ENCODE peak calls at places on chromosomes 2 and 18, in seven cellular contexts. One of them, this sample, is unnamed.

GRCh38 chr2:73759287-73759764 is 20.6 kb downstream of the DUSP11 start:
- DNase-seq in SK-N-SH: no peak
- DNase-seq in HepG2: no peak
- DNase-seq in HCT116: no peak
- DNase-seq in K562: no peak
- DNase-seq in GM12878: no peak
- DNase-seq in H1: no peak
- DNase-seq in this sample: no peak

GRCh38 chr18:456361-456821 is 44.1 kb downstream of the COLEC12 start:
- DNase-seq in SK-N-SH: no peak
- DNase-seq in HepG2: no peak
- DNase-seq in HCT116: no peak
- DNase-seq in K562: no peak
- DNase-seq in GM12878: no peak
- DNase-seq in H1: no peak
- DNase-seq in this sample: no peak

GRCh38 chr2:1855150-1855549 is 110.8 kb upstream of the PXDN start:
- DNase-seq in SK-N-SH: peak; percentile 91
- DNase-seq in HepG2: no peak
- DNase-seq in HCT116: no peak
- DNase-seq in K562: no peak
- DNase-seq in GM12878: no peak
- DNase-seq in H1: peak; percentile 69
- DNase-seq in this sample: no peak

GRCh38 chr2:241569831-241570281 is 11.3 kb downstream of the BOK start:
- DNase-seq in SK-N-SH: peak; percentile 14
- DNase-seq in HepG2: no peak
- DNase-seq in HCT116: no peak
- DNase-seq in K562: no peak
- DNase-seq in GM12878: no peak
- DNase-seq in H1: no peak
- DNase-seq in this sample: no peak

GRCh38 chr2:65393743-65394422 is 38.5 kb downstream of the SPRED2 start:
- DNase-seq in SK-N-SH: no peak
- DNase-seq in HepG2: no peak
- DNase-seq in HCT116: no peak
- DNase-seq in K562: no peak
- DNase-seq in GM12878: no peak
- DNase-seq in H1: no peak
- DNase-seq in this sample: no peak

GRCh38 chr2:42801388-42801787 is 9.0 kb upstream of the HAAO start:
- DNase-seq in SK-N-SH: no peak
- DNase-seq in HepG2: no peak
- DNase-seq in HCT116: no peak
- DNase-seq in K562: no peak
- DNase-seq in GM12878: no peak
- DNase-seq in H1: no peak
- DNase-seq in this sample: no peak

GRCh38 chr2:207812058-207812857 is 42.6 kb upstream of the FZD5 start:
- DNase-seq in SK-N-SH: no peak
- DNase-seq in HepG2: no peak
- DNase-seq in HCT116: no peak
- DNase-seq in K562: no peak
- DNase-seq in GM12878: no peak
- DNase-seq in H1: no peak
- DNase-seq in this sample: no peak

GRCh38 chr2:39728941-39729351 is 50.1 kb downstream of the THUMPD2 start:
- DNase-seq in SK-N-SH: peak; percentile 46
- DNase-seq in HepG2: peak; percentile 58
- DNase-seq in HCT116: peak; percentile 2
- DNase-seq in K562: peak; percentile 46
- DNase-seq in GM12878: no peak
- DNase-seq in H1: peak; percentile 69
- DNase-seq in this sample: peak; percentile 45

GRCh38 chr2:98917031-98917459 is 19.0 kb downstream of the CRACDL start:
- DNase-seq in SK-N-SH: no peak
- DNase-seq in HepG2: no peak
- DNase-seq in HCT116: peak; percentile 8
- DNase-seq in K562: no peak
- DNase-seq in GM12878: no peak
- DNase-seq in H1: no peak
- DNase-seq in this sample: no peak

GRCh38 chr18:2515408-2515807 is 55.9 kb downstream of the METTL4 start:
- DNase-seq in SK-N-SH: no peak
- DNase-seq in HepG2: no peak
- DNase-seq in HCT116: peak; percentile 21
- DNase-seq in K562: no peak
- DNase-seq in GM12878: no peak
- DNase-seq in H1: no peak
- DNase-seq in this sample: no peak

GRCh38 chr2:5111581-5111980 is 580.6 kb upstream of the SOX11 start:
- DNase-seq in SK-N-SH: peak; percentile 52
- DNase-seq in HepG2: no peak
- DNase-seq in HCT116: no peak
- DNase-seq in K562: no peak
- DNase-seq in GM12878: no peak
- DNase-seq in H1: no peak
- DNase-seq in this sample: peak; percentile 52

GRCh38 chr2:120830096-120830830 is 94.6 kb downstream of the GLI2 start:
- DNase-seq in SK-N-SH: no peak
- DNase-seq in HepG2: no peak
- DNase-seq in HCT116: no peak
- DNase-seq in K562: no peak
- DNase-seq in GM12878: no peak
- DNase-seq in H1: no peak
- DNase-seq in this sample: no peak

GRCh38 chr2:113251118-113251517 is 27.6 kb downstream of the PAX8 start:
- DNase-seq in SK-N-SH: no peak
- DNase-seq in HepG2: no peak
- DNase-seq in HCT116: no peak
- DNase-seq in K562: peak; percentile 60
- DNase-seq in GM12878: no peak
- DNase-seq in H1: no peak
- DNase-seq in this sample: no peak

GRCh38 chr2:240411261-240412160 is 24.0 kb upstream of the GPC1 start:
- DNase-seq in SK-N-SH: no peak
- DNase-seq in HepG2: no peak
- DNase-seq in HCT116: no peak
- DNase-seq in K562: no peak
- DNase-seq in GM12878: no peak
- DNase-seq in H1: no peak
- DNase-seq in this sample: no peak

GRCh38 chr2:184628051-184628450 is 29.7 kb downstream of the ZNF804A start:
- DNase-seq in SK-N-SH: no peak
- DNase-seq in HepG2: no peak
- DNase-seq in HCT116: no peak
- DNase-seq in K562: no peak
- DNase-seq in GM12878: no peak
- DNase-seq in H1: no peak
- DNase-seq in this sample: no peak

GRCh38 chr2:218081695-218082094 is 12.6 kb downstream of the RUFY4 start:
- DNase-seq in SK-N-SH: no peak
- DNase-seq in HepG2: no peak
- DNase-seq in HCT116: no peak
- DNase-seq in K562: no peak
- DNase-seq in GM12878: no peak
- DNase-seq in H1: no peak
- DNase-seq in this sample: no peak

GRCh38 chr2:42118759-42119569 is 50.2 kb upstream of the EML4 start:
- DNase-seq in SK-N-SH: no peak
- DNase-seq in HepG2: no peak
- DNase-seq in HCT116: no peak
- DNase-seq in K562: no peak
- DNase-seq in GM12878: no peak
- DNase-seq in H1: no peak
- DNase-seq in this sample: no peak

GRCh38 chr2:177174456-177174855 is 38.1 kb upstream of the HNRNPA3 start:
- DNase-seq in SK-N-SH: no peak
- DNase-seq in HepG2: no peak
- DNase-seq in HCT116: no peak
- DNase-seq in K562: no peak
- DNase-seq in GM12878: no peak
- DNase-seq in H1: no peak
- DNase-seq in this sample: no peak

GRCh38 chr18:12046046-12046750 is 47.4 kb upstream of the ANKRD62 start:
- DNase-seq in SK-N-SH: no peak
- DNase-seq in HepG2: peak; percentile 21
- DNase-seq in HCT116: no peak
- DNase-seq in K562: no peak
- DNase-seq in GM12878: no peak
- DNase-seq in H1: no peak
- DNase-seq in this sample: no peak

GRCh38 chr2:241892299-241893137 is 23.0 kb downstream of the RTP5 start:
- DNase-seq in SK-N-SH: peak; percentile 78
- DNase-seq in HepG2: no peak
- DNase-seq in HCT116: no peak
- DNase-seq in K562: peak; percentile 88
- DNase-seq in GM12878: no peak
- DNase-seq in H1: no peak
- DNase-seq in this sample: peak; percentile 42

GRCh38 chr2:73085691-73086090 is 14.2 kb upstream of the SFXN5 start:
- DNase-seq in SK-N-SH: peak; percentile 88
- DNase-seq in HepG2: peak; percentile 74
- DNase-seq in HCT116: no peak
- DNase-seq in K562: peak; percentile 82
- DNase-seq in GM12878: no peak
- DNase-seq in H1: peak; percentile 96
- DNase-seq in this sample: peak; percentile 67

GRCh38 chr2:143282684-143283083 is 153.5 kb downstream of the ARHGAP15 start:
- DNase-seq in SK-N-SH: no peak
- DNase-seq in HepG2: no peak
- DNase-seq in HCT116: no peak
- DNase-seq in K562: no peak
- DNase-seq in GM12878: no peak
- DNase-seq in H1: peak; percentile 77
- DNase-seq in this sample: no peak

GRCh38 chr2:165898381-165898780 is 55.2 kb downstream of the TTC21B start:
- DNase-seq in SK-N-SH: peak; percentile 3
- DNase-seq in HepG2: no peak
- DNase-seq in HCT116: no peak
- DNase-seq in K562: no peak
- DNase-seq in GM12878: no peak
- DNase-seq in H1: no peak
- DNase-seq in this sample: no peak

GRCh38 chr2:46162329-46162870 is 134.8 kb upstream of the EPAS1 start:
- DNase-seq in SK-N-SH: no peak
- DNase-seq in HepG2: no peak
- DNase-seq in HCT116: no peak
- DNase-seq in K562: no peak
- DNase-seq in GM12878: no peak
- DNase-seq in H1: no peak
- DNase-seq in this sample: no peak

DNA sequence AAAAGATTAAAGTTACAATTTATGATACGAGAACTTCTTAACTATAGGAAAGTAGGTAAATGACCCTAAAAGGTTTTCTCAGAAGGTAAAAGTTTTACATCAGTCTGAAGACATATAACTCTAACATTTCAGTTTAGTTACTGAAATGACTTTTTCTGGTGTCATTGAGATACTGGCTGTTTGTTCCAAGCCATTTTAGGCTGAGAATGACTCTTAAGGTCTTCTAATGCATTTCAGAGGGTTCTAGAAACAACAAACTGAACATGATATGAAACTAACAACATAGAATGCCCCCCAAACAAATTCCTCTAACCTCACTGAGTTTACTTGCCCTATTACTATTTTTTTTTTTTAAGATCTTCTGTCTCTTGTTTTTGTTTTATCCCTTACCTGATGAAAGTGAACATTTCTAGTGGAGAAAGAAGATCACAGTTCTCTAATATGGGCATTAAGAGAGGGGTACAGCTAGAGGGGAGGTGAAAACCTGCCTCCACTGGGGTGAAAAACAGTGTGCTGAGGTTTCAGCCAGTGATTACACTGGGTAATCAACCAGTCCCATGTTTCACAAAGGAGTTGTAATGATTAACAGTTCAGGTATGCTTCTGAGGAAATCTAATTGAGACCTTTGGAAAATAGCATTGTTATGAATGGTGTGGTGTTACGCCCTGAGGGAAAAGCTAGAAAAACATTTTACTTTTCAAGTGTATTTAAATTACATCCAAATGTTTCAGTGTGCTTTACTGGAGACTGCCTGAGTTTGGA is 11.2 kb downstream of the NABP1 start:
- DNase-seq in SK-N-SH: no peak
- DNase-seq in HepG2: peak; percentile 76
- DNase-seq in HCT116: peak; percentile 57
- DNase-seq in K562: no peak
- DNase-seq in GM12878: no peak
- DNase-seq in H1: no peak
- DNase-seq in this sample: peak; percentile 10
- TF ChIP-seq JUND in SK-N-SH: peak; percentile 59
- TF ChIP-seq JUND in HepG2: no peak
- TF ChIP-seq JUND in HCT116: peak; percentile 84
- TF ChIP-seq JUND in K562: no peak
- TF ChIP-seq JUND in GM12878: no peak
- TF ChIP-seq JUND in H1: no peak
- TF ChIP-seq JUND in this sample: no peak

DNA sequence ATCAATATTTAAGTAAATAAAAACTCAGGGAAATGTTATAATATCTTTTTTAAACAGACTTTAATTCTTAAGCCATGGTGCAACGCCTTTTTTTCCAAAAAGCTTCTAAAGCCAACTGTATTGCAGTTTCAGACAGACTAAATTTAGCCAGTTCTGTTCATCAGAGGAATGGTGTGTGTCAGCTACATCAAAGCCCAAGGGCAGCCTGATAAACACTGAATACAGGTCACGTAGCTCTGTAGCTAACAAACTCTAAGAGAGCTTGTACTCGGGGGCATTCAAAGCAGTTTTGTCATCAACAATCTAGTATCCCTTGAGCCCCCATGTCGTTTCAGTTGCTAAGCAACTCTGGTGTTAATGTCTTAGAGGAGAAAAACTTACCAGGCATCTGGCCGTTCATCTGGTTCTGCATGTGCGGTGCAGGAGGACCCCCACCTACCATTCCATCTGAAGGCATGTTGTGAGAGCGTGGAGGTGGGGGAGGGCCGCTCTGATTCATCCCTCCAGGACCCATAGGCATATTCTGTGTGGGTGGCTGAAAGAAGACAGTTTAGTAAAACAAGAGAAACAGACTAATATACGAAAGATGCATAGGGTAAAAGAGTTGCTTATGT is 33.1 kb downstream of the SS18 start:
- DNase-seq in SK-N-SH: peak; percentile 65
- DNase-seq in HepG2: no peak
- DNase-seq in HCT116: no peak
- DNase-seq in K562: no peak
- DNase-seq in GM12878: no peak
- DNase-seq in H1: no peak
- DNase-seq in this sample: no peak
- TF ChIP-seq JUND in SK-N-SH: no peak
- TF ChIP-seq JUND in HepG2: no peak
- TF ChIP-seq JUND in HCT116: no peak
- TF ChIP-seq JUND in K562: no peak
- TF ChIP-seq JUND in GM12878: no peak
- TF ChIP-seq JUND in H1: no peak
- TF ChIP-seq JUND in this sample: no peak

GRCh38 chr2:236254674-236255073 is 9.5 kb downstream of the ASB18 start:
- DNase-seq in SK-N-SH: no peak
- DNase-seq in HepG2: no peak
- DNase-seq in HCT116: no peak
- DNase-seq in K562: no peak
- DNase-seq in GM12878: no peak
- DNase-seq in H1: peak; percentile 54
- DNase-seq in this sample: no peak
- TF ChIP-seq JUND in SK-N-SH: no peak
- TF ChIP-seq JUND in HepG2: no peak
- TF ChIP-seq JUND in HCT116: no peak
- TF ChIP-seq JUND in K562: no peak
- TF ChIP-seq JUND in GM12878: no peak
- TF ChIP-seq JUND in H1: no peak
- TF ChIP-seq JUND in this sample: no peak

GRCh38 chr2:160721089-160722040 is 227.8 kb upstream of the RBMS1 start:
- DNase-seq in SK-N-SH: no peak
- DNase-seq in HepG2: no peak
- DNase-seq in HCT116: no peak
- DNase-seq in K562: no peak
- DNase-seq in GM12878: no peak
- DNase-seq in H1: no peak
- DNase-seq in this sample: no peak
- TF ChIP-seq JUND in SK-N-SH: no peak
- TF ChIP-seq JUND in HepG2: no peak
- TF ChIP-seq JUND in HCT116: no peak
- TF ChIP-seq JUND in K562: no peak
- TF ChIP-seq JUND in GM12878: no peak
- TF ChIP-seq JUND in H1: no peak
- TF ChIP-seq JUND in this sample: no peak